ENCODE peak calls at places on chromosomes 12 and 14, in seven cellular contexts. K is foreskin fibroblast; W is iPS DF 6.9; P is naive thymus-derived CD8-positive, alpha-beta T cell; M is GM12878; H is choroid plexus epithelial cell; R is ecto neural progenitor cell. J is an unnamed sample.

GRCh38 chr14:63045234-63045611 is at the start of gene KCNH5:
- DNase-seq in K (peak), W (no peak), P (no peak), M (no peak), H (peak), R (no peak), J (peak)

GRCh38 chr14:63663428-63664142 is 21.9 kb upstream of the WDR89 start:
- DNase-seq in K (peak), W (no peak), P (no peak), M (no peak), H (peak), R (no peak), J (no peak)

GRCh38 chr14:93332032-93332852 is 594 bp downstream of the BTBD7 start:
- DNase-seq in K (peak), W (no peak), P (no peak), M (no peak), H (peak), R (peak), J (peak)

GRCh38 chr14:23538785-23539184 is 12.8 kb downstream of the ZFHX2 start:
- DNase-seq in K (peak), W (no peak), P (no peak), M (no peak), H (peak), R (no peak), J (peak)

GRCh38 chr14:33952541-33952940 is 1.7 kb upstream of the EGLN3 start:
- DNase-seq in K (no peak), W (no peak), P (no peak), M (no peak), H (no peak), R (no peak), J (no peak)

GRCh38 chr12:93699271-93700141 is 22.3 kb downstream of the CRADD start:
- DNase-seq in K (peak), W (no peak), P (no peak), M (no peak), H (peak), R (no peak), J (no peak)

GRCh38 chr14:73267474-73267873 is 30.2 kb downstream of the PAPLN start:
- DNase-seq in K (no peak), W (no peak), P (no peak), M (no peak), H (no peak), R (peak), J (no peak)

GRCh38 chr14:63203618-63204406 is 431 bp upstream of the RHOJ start:
- DNase-seq in K (peak), W (peak), P (no peak), M (no peak), H (peak), R (peak), J (peak)

GRCh38 chr14:64536488-64537245 is 3.9 kb upstream of the HSPA2 start:
- DNase-seq in K (no peak), W (no peak), P (no peak), M (no peak), H (peak), R (no peak), J (no peak)

GRCh38 chr12:51521554-51522276 is 69.3 kb upstream of the SCN8A start:
- DNase-seq in K (peak), W (no peak), P (no peak), M (no peak), H (peak), R (no peak), J (peak)

GRCh38 chr14:91310620-91311283 is 66.2 kb upstream of the GPR68 start:
- DNase-seq in K (no peak), W (no peak), P (peak), M (no peak), H (no peak), R (no peak), J (no peak)

GRCh38 chr12:97556201-97556824 is 93.7 kb downstream of the RMST start:
- DNase-seq in K (no peak), W (no peak), P (no peak), M (no peak), H (peak), R (no peak), J (no peak)

GRCh38 chr14:82080319-82080718 is 546.7 kb upstream of the SEL1L start:
- DNase-seq in K (no peak), W (peak), P (no peak), M (no peak), H (no peak), R (no peak), J (no peak)

GRCh38 chr12:45727994-45728624 is 1.4 kb upstream of the ARID2 start:
- DNase-seq in K (no peak), W (no peak), P (peak), M (no peak), H (no peak), R (no peak), J (no peak)

GRCh38 chr12:124361996-124362395 is 67.1 kb downstream of the RFLNA start:
- DNase-seq in K (no peak), W (no peak), P (no peak), M (no peak), H (no peak), R (no peak), J (no peak)

GRCh38 chr12:62600038-62600437 is 133.4 kb downstream of the MON2 start:
- DNase-seq in K (peak), W (no peak), P (no peak), M (no peak), H (peak), R (no peak), J (no peak)

GRCh38 chr12:111314949-111315539 is 53.9 kb downstream of the PHETA1 start:
- DNase-seq in K (peak), W (no peak), P (no peak), M (no peak), H (no peak), R (no peak), J (no peak)

GRCh38 chr12:84912191-84913142 is at the start of gene SLC6A15:
- DNase-seq in K (peak), W (peak), P (no peak), M (no peak), H (peak), R (peak), J (peak)

GRCh38 chr12:120584343-120585149 is 3.3 kb upstream of the POP5 start:
- DNase-seq in K (peak), W (no peak), P (peak), M (no peak), H (no peak), R (peak), J (no peak)

GRCh38 chr12:133026996-133027395 is 10.3 kb upstream of the ZNF84 start:
- DNase-seq in K (no peak), W (no peak), P (no peak), M (no peak), H (no peak), R (no peak), J (no peak)

GRCh38 chr14:96881713-96882112 is 84.5 kb downstream of the VRK1 start:
- DNase-seq in K (no peak), W (no peak), P (no peak), M (no peak), H (no peak), R (no peak), J (no peak)

GRCh38 chr14:73786942-73787759 is 64.5 kb upstream of the PTGR2 start:
- DNase-seq in K (peak), W (no peak), P (peak), M (no peak), H (peak), R (peak), J (no peak)

GRCh38 chr12:111645433-111645832 is 40.3 kb downstream of the BRAP start:
- DNase-seq in K (peak), W (no peak), P (no peak), M (no peak), H (peak), R (no peak), J (no peak)

GRCh38 chr14:102947321-102948103 is 25.0 kb downstream of the AMN start:
- DNase-seq in K (no peak), W (no peak), P (no peak), M (no peak), H (no peak), R (no peak), J (no peak)

GRCh38 chr12:111056618-111057521 is 136.5 kb upstream of the MYL2 start:
- DNase-seq in K (no peak), W (no peak), P (peak), M (peak), H (no peak), R (no peak), J (no peak)

GRCh38 chr12:113277511-113277910 is 56.2 kb downstream of the TPCN1 start:
- DNase-seq in K (no peak), W (no peak), P (no peak), M (no peak), H (no peak), R (no peak), J (no peak)

GRCh38 chr14:96470331-96470730 is 31.9 kb upstream of the PAPOLA start:
- DNase-seq in K (no peak), W (no peak), P (no peak), M (no peak), H (no peak), R (no peak), J (no peak)

GRCh38 chr14:100879782-100880181 is 23.7 kb downstream of the RTL1 start:
- DNase-seq in K (no peak), W (no peak), P (no peak), M (no peak), H (no peak), R (no peak), J (no peak)

GRCh38 chr12:43100231-43100630 is 451.8 kb downstream of the ADAMTS20 start:
- DNase-seq in K (no peak), W (no peak), P (no peak), M (no peak), H (no peak), R (no peak), J (no peak)

GRCh38 chr12:122072031-122072970 is 6.3 kb upstream of the MLXIP start:
- DNase-seq in K (peak), W (no peak), P (no peak), M (no peak), H (peak), R (no peak), J (peak)

GRCh38 chr14:99971929-99972747 is 93.1 kb upstream of the EVL start:
- DNase-seq in K (peak), W (no peak), P (no peak), M (no peak), H (no peak), R (peak), J (peak)

GRCh38 chr14:68807987-68808386 is 15.1 kb upstream of the ZFP36L1 start:
- DNase-seq in K (no peak), W (no peak), P (no peak), M (no peak), H (no peak), R (no peak), J (no peak)

GRCh38 chr12:121958521-121959240 is 40.3 kb downstream of the CFAP251 start:
- DNase-seq in K (peak), W (no peak), P (no peak), M (no peak), H (peak), R (no peak), J (no peak)

GRCh38 chr12:26283046-26283445 is 87.7 kb downstream of the SSPN start:
- DNase-seq in K (no peak), W (no peak), P (no peak), M (no peak), H (no peak), R (no peak), J (no peak)

J was measured in cerebellar cortex.